ENCODE peak calls at places on chromosome 5, in nine cellular contexts. One of them, this sample, is unnamed.

GRCh38 chr5:125262782-125263181 is 516.3 kb upstream of the ZNF608 start:
- DNase-seq in CD8-positive, alpha-beta T cell: no peak
- DNase-seq in AG04450: no peak
- DNase-seq in caudate nucleus: no peak
- DNase-seq in A549: no peak
- DNase-seq in HepG2: no peak
- DNase-seq in dorsolateral prefrontal cortex: no peak
- DNase-seq in tibial nerve: no peak
- DNase-seq in ovary: no peak
- DNase-seq in this sample: no peak

GRCh38 chr5:108617467-108618435 is 129.9 kb upstream of the FER start:
- DNase-seq in CD8-positive, alpha-beta T cell: no peak
- DNase-seq in AG04450: no peak
- DNase-seq in caudate nucleus: no peak
- DNase-seq in A549: no peak
- DNase-seq in HepG2: no peak
- DNase-seq in dorsolateral prefrontal cortex: no peak
- DNase-seq in tibial nerve: no peak
- DNase-seq in ovary: no peak
- DNase-seq in this sample: no peak

GRCh38 chr5:39235648-39236047 is 16.3 kb upstream of the FYB1 start:
- DNase-seq in CD8-positive, alpha-beta T cell: no peak
- DNase-seq in AG04450: no peak
- DNase-seq in caudate nucleus: no peak
- DNase-seq in A549: no peak
- DNase-seq in HepG2: no peak
- DNase-seq in dorsolateral prefrontal cortex: no peak
- DNase-seq in tibial nerve: no peak
- DNase-seq in ovary: no peak
- DNase-seq in this sample: no peak

GRCh38 chr5:142881076-142881466 is 110.9 kb downstream of the ARHGAP26 start:
- DNase-seq in CD8-positive, alpha-beta T cell: no peak
- DNase-seq in AG04450: peak; percentile 65
- DNase-seq in caudate nucleus: peak; percentile 20
- DNase-seq in A549: no peak
- DNase-seq in HepG2: no peak
- DNase-seq in dorsolateral prefrontal cortex: no peak
- DNase-seq in tibial nerve: no peak
- DNase-seq in ovary: no peak
- DNase-seq in this sample: no peak

GRCh38 chr5:52735139-52735538 is 52.6 kb upstream of the ITGA1 start:
- DNase-seq in CD8-positive, alpha-beta T cell: no peak
- DNase-seq in AG04450: no peak
- DNase-seq in caudate nucleus: no peak
- DNase-seq in A549: no peak
- DNase-seq in HepG2: no peak
- DNase-seq in dorsolateral prefrontal cortex: no peak
- DNase-seq in tibial nerve: no peak
- DNase-seq in ovary: no peak
- DNase-seq in this sample: no peak

GRCh38 chr5:108925073-108925472 is 177.4 kb downstream of the FER start:
- DNase-seq in CD8-positive, alpha-beta T cell: no peak
- DNase-seq in AG04450: no peak
- DNase-seq in caudate nucleus: no peak
- DNase-seq in A549: no peak
- DNase-seq in HepG2: no peak
- DNase-seq in dorsolateral prefrontal cortex: no peak
- DNase-seq in tibial nerve: no peak
- DNase-seq in ovary: no peak
- DNase-seq in this sample: no peak

GRCh38 chr5:152987156-152987555 is 503.3 kb upstream of the GRIA1 start:
- DNase-seq in CD8-positive, alpha-beta T cell: no peak
- DNase-seq in AG04450: no peak
- DNase-seq in caudate nucleus: no peak
- DNase-seq in A549: no peak
- DNase-seq in HepG2: no peak
- DNase-seq in dorsolateral prefrontal cortex: no peak
- DNase-seq in tibial nerve: no peak
- DNase-seq in ovary: no peak
- DNase-seq in this sample: no peak

GRCh38 chr5:175282611-175283225 is 161.3 kb downstream of the DRD1 start:
- DNase-seq in CD8-positive, alpha-beta T cell: no peak
- DNase-seq in AG04450: no peak
- DNase-seq in caudate nucleus: no peak
- DNase-seq in A549: peak; percentile 30
- DNase-seq in HepG2: no peak
- DNase-seq in dorsolateral prefrontal cortex: no peak
- DNase-seq in tibial nerve: no peak
- DNase-seq in ovary: no peak
- DNase-seq in this sample: no peak

GRCh38 chr5:110802998-110803397 is 64.2 kb downstream of the SLC25A46 start:
- DNase-seq in CD8-positive, alpha-beta T cell: no peak
- DNase-seq in AG04450: no peak
- DNase-seq in caudate nucleus: no peak
- DNase-seq in A549: no peak
- DNase-seq in HepG2: no peak
- DNase-seq in dorsolateral prefrontal cortex: no peak
- DNase-seq in tibial nerve: no peak
- DNase-seq in ovary: no peak
- DNase-seq in this sample: no peak

GRCh38 chr5:137622850-137623249 is 113.0 kb downstream of the KLHL3 start:
- DNase-seq in CD8-positive, alpha-beta T cell: no peak
- DNase-seq in AG04450: no peak
- DNase-seq in caudate nucleus: peak; percentile 83
- DNase-seq in A549: peak; percentile 11
- DNase-seq in HepG2: peak; percentile 64
- DNase-seq in dorsolateral prefrontal cortex: peak; percentile 91
- DNase-seq in tibial nerve: peak; percentile 43
- DNase-seq in ovary: no peak
- DNase-seq in this sample: peak; percentile 72

GRCh38 chr5:104456122-104456521 is 893.5 kb upstream of the NUDT12 start:
- DNase-seq in CD8-positive, alpha-beta T cell: no peak
- DNase-seq in AG04450: no peak
- DNase-seq in caudate nucleus: no peak
- DNase-seq in A549: no peak
- DNase-seq in HepG2: no peak
- DNase-seq in dorsolateral prefrontal cortex: no peak
- DNase-seq in tibial nerve: no peak
- DNase-seq in ovary: no peak
- DNase-seq in this sample: no peak

GRCh38 chr5:88719434-88719833 is 163.6 kb downstream of the MEF2C start:
- DNase-seq in CD8-positive, alpha-beta T cell: no peak
- DNase-seq in AG04450: no peak
- DNase-seq in caudate nucleus: no peak
- DNase-seq in A549: no peak
- DNase-seq in HepG2: no peak
- DNase-seq in dorsolateral prefrontal cortex: no peak
- DNase-seq in tibial nerve: no peak
- DNase-seq in ovary: no peak
- DNase-seq in this sample: no peak

GRCh38 chr5:51082741-51083140 is 300.5 kb upstream of the ISL1 start:
- DNase-seq in CD8-positive, alpha-beta T cell: no peak
- DNase-seq in AG04450: no peak
- DNase-seq in caudate nucleus: no peak
- DNase-seq in A549: no peak
- DNase-seq in HepG2: no peak
- DNase-seq in dorsolateral prefrontal cortex: no peak
- DNase-seq in tibial nerve: no peak
- DNase-seq in ovary: no peak
- DNase-seq in this sample: no peak

GRCh38 chr5:36570268-36570667 is 36.1 kb upstream of the SLC1A3 start:
- DNase-seq in CD8-positive, alpha-beta T cell: no peak
- DNase-seq in AG04450: peak; percentile 6
- DNase-seq in caudate nucleus: no peak
- DNase-seq in A549: no peak
- DNase-seq in HepG2: no peak
- DNase-seq in dorsolateral prefrontal cortex: no peak
- DNase-seq in tibial nerve: no peak
- DNase-seq in ovary: peak; percentile 41
- DNase-seq in this sample: no peak

DNA sequence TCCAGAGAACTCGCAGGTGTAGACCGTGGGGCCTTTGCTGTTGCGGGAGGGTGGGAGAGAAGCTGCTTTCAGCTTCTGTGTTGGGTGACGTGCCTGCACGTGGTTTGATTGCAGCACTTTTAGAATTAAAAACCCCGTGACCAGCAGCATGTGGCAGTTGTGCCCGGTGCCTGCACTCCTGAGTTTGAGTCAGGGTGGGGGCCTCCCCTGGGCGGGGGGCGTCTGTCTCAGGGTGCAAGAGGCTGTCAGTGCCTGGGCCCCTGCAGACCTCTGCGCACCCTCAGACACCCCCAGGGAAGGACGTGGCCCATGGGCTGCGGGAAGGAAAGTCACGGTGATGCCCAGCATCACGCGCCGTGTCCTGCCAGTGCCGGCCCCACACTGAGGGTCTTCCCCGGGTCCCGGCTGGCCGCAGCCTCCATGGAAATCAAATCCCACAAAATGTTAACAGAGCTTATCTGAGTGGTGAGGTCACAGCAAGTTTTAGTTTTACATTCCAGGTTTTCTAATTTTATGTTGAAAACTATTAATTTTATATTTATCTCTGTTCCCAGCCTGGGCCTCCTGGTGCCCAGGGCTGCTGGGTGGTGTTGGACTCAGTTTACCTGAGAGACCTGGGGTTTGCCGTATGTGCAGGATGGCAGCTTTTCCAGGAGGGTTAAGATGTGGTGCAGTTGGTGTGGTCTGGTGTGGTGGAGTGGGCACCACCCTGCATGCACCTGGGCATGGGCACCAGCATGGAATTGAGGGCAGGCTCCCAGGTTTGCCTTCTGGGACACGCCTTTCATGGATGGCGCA is 33.3 kb downstream of the AHRR start:
- DNase-seq in CD8-positive, alpha-beta T cell: no peak
- DNase-seq in AG04450: no peak
- DNase-seq in caudate nucleus: no peak
- DNase-seq in A549: no peak
- DNase-seq in HepG2: no peak
- DNase-seq in dorsolateral prefrontal cortex: peak; percentile 26
- DNase-seq in tibial nerve: no peak
- DNase-seq in ovary: no peak
- DNase-seq in this sample: no peak
- H3K27ac ChIP-seq in CD8-positive, alpha-beta T cell: no peak overlapping the region
- H3K27ac ChIP-seq in AG04450: no peak overlapping the region
- H3K27ac ChIP-seq in caudate nucleus: no peak overlapping the region
- H3K27ac ChIP-seq in A549: no peak overlapping the region
- H3K27ac ChIP-seq in HepG2: no peak overlapping the region
- H3K27ac ChIP-seq in dorsolateral prefrontal cortex: no peak overlapping the region
- H3K27ac ChIP-seq in tibial nerve: no peak overlapping the region
- H3K27ac ChIP-seq in ovary: no peak overlapping the region
- H3K27ac ChIP-seq in this sample: no peak overlapping the region

GRCh38 chr5:77991084-77991483 is 214.9 kb upstream of the TBCA start:
- DNase-seq in CD8-positive, alpha-beta T cell: no peak
- DNase-seq in AG04450: no peak
- DNase-seq in caudate nucleus: no peak
- DNase-seq in A549: no peak
- DNase-seq in HepG2: no peak
- DNase-seq in dorsolateral prefrontal cortex: no peak
- DNase-seq in tibial nerve: no peak
- DNase-seq in ovary: no peak
- DNase-seq in this sample: no peak
- H3K27ac ChIP-seq in CD8-positive, alpha-beta T cell: no peak overlapping the region
- H3K27ac ChIP-seq in AG04450: no peak overlapping the region
- H3K27ac ChIP-seq in caudate nucleus: peak overlapping the region; percentile 17
- H3K27ac ChIP-seq in A549: no peak overlapping the region
- H3K27ac ChIP-seq in HepG2: no peak overlapping the region
- H3K27ac ChIP-seq in dorsolateral prefrontal cortex: peak overlapping the region; percentile 97
- H3K27ac ChIP-seq in tibial nerve: no peak overlapping the region
- H3K27ac ChIP-seq in ovary: no peak overlapping the region
- H3K27ac ChIP-seq in this sample: no peak overlapping the region

DNA sequence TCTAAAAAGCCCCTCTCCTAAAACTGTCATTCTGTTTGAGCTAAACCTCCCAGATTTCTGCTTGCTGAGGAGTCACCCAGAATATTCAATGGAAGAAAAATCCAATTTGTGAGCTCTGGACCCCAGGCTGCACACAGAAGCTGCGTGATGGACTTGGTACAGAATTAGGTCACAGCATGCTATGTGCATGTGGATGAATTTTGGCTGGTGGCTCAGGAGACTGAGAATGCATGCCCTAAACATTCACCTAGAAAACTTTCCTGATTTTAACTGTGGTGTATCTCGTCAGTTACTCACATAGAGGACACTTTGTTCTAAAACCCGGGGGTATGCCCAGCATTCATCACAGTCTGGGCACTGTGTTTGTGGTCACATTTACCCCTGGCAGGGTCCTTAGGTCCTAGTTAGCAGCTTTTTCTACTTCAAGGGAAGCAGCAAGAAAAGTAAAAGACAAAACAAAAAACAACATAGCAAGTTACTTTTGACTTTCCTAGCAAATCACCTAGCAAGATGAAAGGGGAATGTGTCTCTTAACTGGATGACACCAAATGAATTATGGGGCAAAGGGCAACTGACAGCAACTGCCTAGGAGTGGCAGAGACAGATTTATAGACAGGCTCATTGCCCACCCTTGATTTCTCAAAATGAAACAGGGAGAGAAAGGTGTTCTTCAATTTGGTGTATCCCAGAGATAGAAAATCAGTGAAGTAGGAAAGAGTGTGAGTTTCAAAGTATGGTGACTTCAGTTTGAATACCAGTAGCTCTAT is 8.3 kb upstream of the SHROOM1 start:
- DNase-seq in CD8-positive, alpha-beta T cell: no peak
- DNase-seq in AG04450: no peak
- DNase-seq in caudate nucleus: no peak
- DNase-seq in A549: no peak
- DNase-seq in HepG2: no peak
- DNase-seq in dorsolateral prefrontal cortex: no peak
- DNase-seq in tibial nerve: no peak
- DNase-seq in ovary: no peak
- DNase-seq in this sample: no peak
- H3K27ac ChIP-seq in CD8-positive, alpha-beta T cell: no peak overlapping the region
- H3K27ac ChIP-seq in AG04450: peak overlapping the region; percentile 95
- H3K27ac ChIP-seq in caudate nucleus: peak overlapping the region; percentile 94
- H3K27ac ChIP-seq in A549: no peak overlapping the region
- H3K27ac ChIP-seq in HepG2: peak overlapping the region; percentile 98
- H3K27ac ChIP-seq in dorsolateral prefrontal cortex: peak overlapping the region; percentile 58
- H3K27ac ChIP-seq in tibial nerve: peak overlapping the region; percentile 39
- H3K27ac ChIP-seq in ovary: no peak overlapping the region
- H3K27ac ChIP-seq in this sample: peak overlapping the region; percentile 78

DNA sequence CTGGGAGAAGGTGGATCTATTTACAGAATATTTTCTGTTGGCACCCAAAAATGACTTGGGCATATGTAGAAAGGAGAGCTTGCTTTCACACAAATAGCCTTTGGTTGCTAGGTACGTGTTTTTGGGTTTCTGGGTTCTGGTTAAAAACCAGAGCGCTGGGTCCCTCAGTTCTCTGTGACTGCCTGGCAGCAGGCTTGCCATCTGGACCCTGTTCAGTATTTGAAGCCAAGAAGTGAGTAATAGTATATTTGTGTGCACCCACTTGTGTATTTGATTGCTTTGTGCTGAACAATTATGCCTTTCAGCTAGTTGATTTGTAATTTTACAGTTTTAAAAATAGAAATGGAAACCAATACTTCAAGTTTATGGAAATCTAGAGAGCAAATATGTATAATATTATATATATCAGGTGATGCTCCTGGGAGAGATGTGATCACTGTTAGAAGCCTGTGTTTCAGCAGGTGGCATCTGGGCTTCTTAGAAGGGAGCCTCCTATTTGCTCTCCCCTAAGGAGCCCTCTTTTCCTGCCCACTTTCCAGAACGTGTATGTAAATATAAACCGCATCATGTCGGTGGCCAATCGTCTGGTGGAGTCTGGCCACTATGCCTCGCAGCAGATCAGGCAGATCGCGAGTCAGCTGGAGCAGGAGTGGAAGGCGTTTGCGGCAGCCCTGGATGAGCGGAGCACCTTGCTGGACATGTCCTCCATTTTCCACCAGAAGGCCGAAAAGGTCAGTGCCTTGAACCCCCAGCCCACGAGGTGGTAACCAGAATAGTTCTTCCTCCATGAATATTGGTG is 153.6 kb downstream of the TRIO start:
- DNase-seq in CD8-positive, alpha-beta T cell: no peak
- DNase-seq in AG04450: no peak
- DNase-seq in caudate nucleus: no peak
- DNase-seq in A549: no peak
- DNase-seq in HepG2: no peak
- DNase-seq in dorsolateral prefrontal cortex: peak; percentile 59
- DNase-seq in tibial nerve: no peak
- DNase-seq in ovary: no peak
- DNase-seq in this sample: no peak
- H3K27ac ChIP-seq in CD8-positive, alpha-beta T cell: no peak overlapping the region
- H3K27ac ChIP-seq in AG04450: no peak overlapping the region
- H3K27ac ChIP-seq in caudate nucleus: no peak overlapping the region
- H3K27ac ChIP-seq in A549: no peak overlapping the region
- H3K27ac ChIP-seq in HepG2: no peak overlapping the region
- H3K27ac ChIP-seq in dorsolateral prefrontal cortex: peak overlapping the region; percentile 26
- H3K27ac ChIP-seq in tibial nerve: no peak overlapping the region
- H3K27ac ChIP-seq in ovary: no peak overlapping the region
- H3K27ac ChIP-seq in this sample: no peak overlapping the region

This sample was measured in epithelial cell of prostate.